ENCODE peak calls at places on chromosome 4, in five cellular contexts. G, A, B, D and J are unnamed samples. For H3K4me1, the result is how much of the 10 kb centered on the place peaks cover.

GRCh38 chr4:147362868-147363440 is 117.9 kb upstream of the EDNRA start:
- DNase-seq in G (peak), A (peak), D (peak), B (peak), J (no peak)

GRCh38 chr4:38753021-38753806 is 29.6 kb downstream of the TLR10 start:
- DNase-seq in A (peak), B (peak), G (peak), D (peak), J (peak)

GRCh38 chr4:38759077-38759789 is 23.6 kb downstream of the TLR10 start:
- DNase-seq in G (peak), D (peak), B (peak), A (peak), J (peak)

GRCh38 chr4:73929285-73929684 is 52.5 kb downstream of the PF4 start:
- DNase-seq in D (no peak), G (no peak), B (no peak), A (no peak), J (no peak)

GRCh38 chr4:158376441-158376840 is 145.2 kb upstream of the RXFP1 start:
- DNase-seq in G (no peak), B (no peak), D (no peak), A (no peak), J (no peak)

GRCh38 chr4:110245567-110245966 is 47.2 kb upstream of the ELOVL6 start:
- DNase-seq in B (no peak), D (no peak), G (no peak), A (no peak), J (no peak)

GRCh38 chr4:88592600-88593448 is 544 bp downstream of the HERC3 start:
- DNase-seq in D (peak), B (peak), G (peak), A (peak), J (peak)

GRCh38 chr4:107809236-107809635 is 15.5 kb upstream of the SGMS2 start:
- DNase-seq in D (no peak), G (no peak), A (no peak), B (no peak), J (no peak)

GRCh38 chr4:98544818-98545399 is 113.5 kb downstream of the TSPAN5 start:
- DNase-seq in G (no peak), A (no peak), B (no peak), D (no peak), J (no peak)

GRCh38 chr4:538542-539142 is 37.5 kb downstream of the TMEM271 start:
- DNase-seq in G (no peak), B (peak), A (no peak), D (no peak), J (no peak)

GRCh38 chr4:52983563-52984303 is 121.6 kb downstream of the RASL11B start:
- DNase-seq in B (no peak), G (no peak), A (peak), D (no peak), J (no peak)

GRCh38 chr4:75653845-75654503 is 19.2 kb downstream of the G3BP2 start:
- DNase-seq in A (peak), G (no peak), B (no peak), D (no peak), J (peak)

GRCh38 chr4:116839826-116840225 is 245.6 kb downstream of the TRAM1L1 start:
- DNase-seq in G (no peak), A (no peak), D (no peak), B (no peak), J (no peak)

GRCh38 chr4:146585761-146586333 is 52.8 kb upstream of the POU4F2 start:
- DNase-seq in D (no peak), A (peak), G (no peak), B (no peak), J (no peak)

GRCh38 chr4:74133786-74134499 is 24.0 kb upstream of the MTHFD2L start:
- DNase-seq in G (peak), D (peak), B (peak), A (peak), J (peak)

GRCh38 chr4:113979157-113979972 is at the start of gene ARSJ:
- DNase-seq in A (peak), D (peak), B (peak), G (peak), J (peak)

GRCh38 chr4:76539979-76540378 is 105.0 kb downstream of the SHROOM3 start:
- DNase-seq in G (no peak), D (no peak), B (no peak), A (peak), J (no peak)

GRCh38 chr4:101020956-101021355 is 326.4 kb downstream of the PPP3CA start:
- DNase-seq in B (no peak), A (no peak), G (no peak), D (no peak), J (peak)

GRCh38 chr4:145888393-145888792 is 50.2 kb downstream of the ZNF827 start:
- DNase-seq in D (no peak), A (no peak), G (no peak), B (no peak), J (peak)

GRCh38 chr4:47831026-47831689 is 6.7 kb downstream of the CORIN start:
- DNase-seq in D (no peak), G (no peak), B (no peak), A (peak), J (no peak)

GRCh38 chr4:171812377-171813194 is 618 bp upstream of the GALNTL6 start:
- DNase-seq in G (no peak), D (no peak), B (no peak), A (peak), J (peak)

GRCh38 chr4:8306511-8307021 is 37.0 kb downstream of the HTRA3 start:
- DNase-seq in D (no peak), B (peak), G (peak), A (no peak), J (peak)

GRCh38 chr4:8307126-8307525 is 37.6 kb downstream of the HTRA3 start:
- DNase-seq in A (no peak), D (no peak), B (peak), G (peak), J (peak)

GRCh38 chr4:8308856-8309771 is 39.6 kb downstream of the HTRA3 start:
- DNase-seq in A (no peak), D (no peak), B (peak), G (peak), J (peak)

GRCh38 chr4:8307714-8308113 is 38.2 kb downstream of the HTRA3 start:
- DNase-seq in A (no peak), D (no peak), G (peak), B (peak), J (peak)

DNA sequence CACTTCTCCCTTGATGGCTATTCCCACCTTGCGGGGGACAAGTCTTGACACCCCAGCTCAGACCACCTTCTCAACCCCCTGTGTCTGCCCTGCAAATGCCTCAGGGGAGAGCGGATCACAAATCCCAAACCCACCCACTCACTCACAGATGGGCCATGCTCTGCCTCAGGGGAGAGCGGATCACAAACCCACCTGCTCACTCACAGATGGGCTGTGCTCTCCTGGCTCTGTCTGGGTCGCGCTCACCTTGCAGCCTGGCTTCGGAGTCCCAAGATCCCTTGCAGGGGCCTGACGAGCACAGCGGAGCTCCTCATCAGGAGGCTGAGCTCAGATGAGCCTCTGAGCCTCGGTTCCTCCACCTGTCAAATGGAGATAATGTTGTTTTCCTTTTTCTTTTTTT is 38.6 kb downstream of the HTRA3 start:
- DNase-seq in G (peak), B (peak), D (no peak), A (no peak), J (peak)
- H3K4me1 ChIP-seq in G (under half), B (under half), D (under half), A (under half), J (under half)

DNA sequence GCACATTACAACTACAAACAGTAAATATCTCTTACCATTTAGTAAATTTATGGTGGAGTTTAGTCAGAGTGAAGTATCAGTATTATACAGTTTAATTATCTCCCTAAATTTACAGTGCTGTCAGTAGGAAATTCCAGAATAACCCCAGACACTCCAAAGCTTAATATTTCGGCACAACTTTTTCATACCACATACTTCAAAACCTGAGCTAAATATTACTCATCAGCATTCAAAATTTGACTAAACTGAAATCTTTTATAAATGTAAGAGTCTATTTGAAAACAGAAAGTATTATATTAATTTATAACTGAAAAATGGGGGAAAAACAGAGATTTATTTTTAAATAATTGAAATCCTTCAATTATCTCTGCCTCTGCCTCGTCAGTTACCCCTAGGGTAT is 90.3 kb upstream of the MAPK10 start:
- DNase-seq in D (no peak), A (no peak), G (no peak), B (no peak), J (no peak)
- H3K4me1 ChIP-seq in D (under half), A (under half), G (under half), B (under half), J (under half)

DNA sequence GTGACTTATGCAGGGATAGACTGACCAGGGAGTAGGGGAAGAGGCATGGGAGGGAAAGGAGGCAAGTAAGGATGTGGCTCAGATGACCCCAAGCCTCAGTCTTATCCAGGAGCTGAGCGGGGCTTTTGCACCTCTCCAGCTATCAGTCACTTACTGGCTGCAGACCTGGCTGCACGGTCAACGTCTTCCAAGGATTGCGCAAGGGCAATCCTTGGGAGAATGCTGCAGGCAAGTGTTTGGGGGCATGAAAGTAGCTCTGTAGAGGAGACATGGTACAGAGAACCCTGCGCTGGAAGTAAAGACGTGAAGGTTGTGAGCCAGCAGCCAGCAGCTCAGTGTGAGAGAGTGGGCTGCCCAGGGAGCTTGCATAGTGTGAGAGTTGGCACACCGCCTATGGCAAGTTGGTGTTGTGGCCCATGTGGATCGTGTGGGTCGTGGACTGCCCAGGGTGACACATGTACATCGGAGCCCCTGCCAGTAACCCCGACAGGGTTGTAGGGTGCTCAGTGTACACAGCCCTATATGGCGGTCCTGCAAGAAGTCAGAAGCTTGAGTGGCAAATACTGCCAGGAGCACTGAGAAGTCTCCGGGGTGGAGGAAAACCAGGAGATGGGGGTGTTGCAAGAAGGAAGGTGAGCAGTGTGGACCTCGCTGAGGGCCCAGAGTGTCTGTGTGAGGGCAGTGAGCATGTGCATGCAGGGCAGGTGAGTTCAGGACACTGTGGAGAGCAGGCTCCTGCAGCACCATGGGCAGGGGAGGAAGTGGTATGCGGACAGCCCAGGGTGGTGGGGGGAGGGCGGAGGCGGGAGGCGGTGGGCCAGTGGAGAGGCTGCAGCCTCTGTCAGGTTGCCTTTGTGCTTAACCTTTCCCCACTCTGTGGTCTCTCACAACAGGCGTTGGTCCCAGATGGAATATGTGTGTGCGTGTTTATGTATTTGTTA is 50.9 kb downstream of the KIT start:
- DNase-seq in B (no peak), A (no peak), D (no peak), G (no peak), J (no peak)
- H3K4me1 ChIP-seq in B (under half), A (under half), D (under half), G (under half), J (under half)

GRCh38 chr4:66946761-66947160 is 598.5 kb downstream of the CENPC start:
- DNase-seq in B (no peak), D (no peak), G (no peak), A (no peak), J (no peak)
- H3K4me1 ChIP-seq in B (under half), D (under half), G (under half), A (under half), J (under half)

GRCh38 chr4:186934255-186934654 is 210.6 kb upstream of the FAT1 start:
- DNase-seq in D (no peak), B (no peak), G (no peak), A (no peak), J (no peak)
- H3K4me1 ChIP-seq in D (under half), B (under half), G (under half), A (under half), J (under half)

GRCh38 chr4:8188085-8188484 is 11.0 kb upstream of the SH3TC1 start:
- DNase-seq in G (no peak), A (no peak), D (no peak), B (no peak), J (no peak)

GRCh38 chr4:8191136-8191747 is 7.8 kb upstream of the SH3TC1 start:
- DNase-seq in D (peak), B (peak), A (no peak), G (peak), J (no peak)

GRCh38 chr4:8186883-8187282 is 12.2 kb upstream of the SH3TC1 start:
- DNase-seq in A (no peak), D (no peak), G (no peak), B (no peak), J (no peak)

GRCh38 chr4:8188743-8189550 is 10.1 kb upstream of the SH3TC1 start:
- DNase-seq in G (peak), A (no peak), B (peak), D (peak), J (no peak)

GRCh38 chr4:8189551-8190466 is 9.3 kb upstream of the SH3TC1 start:
- DNase-seq in D (no peak), B (no peak), A (no peak), G (no peak), J (no peak)
- H3K4me1 ChIP-seq in D (under half), B (under half), A (under half), G (under half), J (under half)

GRCh38 chr4:7067147-7067522 is 729 bp downstream of the GRPEL1 start:
- DNase-seq in D (peak), G (peak), A (no peak), B (peak), J (no peak)
- H3K4me1 ChIP-seq in D (under half), G (under half), A (under half), B (under half), J (under half)